ENCODE peak calls at places on chromosomes 11 and 22, in six cellular contexts. One of them, this sample, is unnamed.

GRCh38 chr11:118071416-118072030 is 5.4 kb upstream of the TMPRSS4 start:
- DNase-seq in AG09319: no peak
- DNase-seq in naive thymus-derived CD8-positive, alpha-beta T cell: no peak
- DNase-seq in posterior vena cava: no peak
- DNase-seq in AG04450: no peak
- DNase-seq in dorsolateral prefrontal cortex: no peak
- DNase-seq in this sample: no peak

GRCh38 chr11:3347127-3347526 is 31.8 kb downstream of the ZNF195 start:
- DNase-seq in AG09319: no peak
- DNase-seq in naive thymus-derived CD8-positive, alpha-beta T cell: no peak
- DNase-seq in posterior vena cava: no peak
- DNase-seq in AG04450: no peak
- DNase-seq in dorsolateral prefrontal cortex: no peak
- DNase-seq in this sample: no peak

GRCh38 chr22:24975813-24976341 is 23.4 kb downstream of the KIAA1671 start:
- DNase-seq in AG09319: no peak
- DNase-seq in naive thymus-derived CD8-positive, alpha-beta T cell: no peak
- DNase-seq in posterior vena cava: peak
- DNase-seq in AG04450: no peak
- DNase-seq in dorsolateral prefrontal cortex: no peak
- DNase-seq in this sample: no peak

GRCh38 chr11:119699227-119699626 is 29.8 kb downstream of the NECTIN1 start:
- DNase-seq in AG09319: no peak
- DNase-seq in naive thymus-derived CD8-positive, alpha-beta T cell: no peak
- DNase-seq in posterior vena cava: peak
- DNase-seq in AG04450: no peak
- DNase-seq in dorsolateral prefrontal cortex: no peak
- DNase-seq in this sample: no peak

GRCh38 chr11:121595717-121596156 is 143.0 kb upstream of the SORL1-AS1 start:
- DNase-seq in AG09319: peak
- DNase-seq in naive thymus-derived CD8-positive, alpha-beta T cell: no peak
- DNase-seq in posterior vena cava: no peak
- DNase-seq in AG04450: peak
- DNase-seq in dorsolateral prefrontal cortex: no peak
- DNase-seq in this sample: no peak

GRCh38 chr22:23055448-23056179 is 14.7 kb upstream of the GNAZ start:
- DNase-seq in AG09319: no peak
- DNase-seq in naive thymus-derived CD8-positive, alpha-beta T cell: no peak
- DNase-seq in posterior vena cava: no peak
- DNase-seq in AG04450: no peak
- DNase-seq in dorsolateral prefrontal cortex: no peak
- DNase-seq in this sample: no peak

GRCh38 chr22:45493286-45493771 is 9.4 kb upstream of the FBLN1 start:
- DNase-seq in AG09319: no peak
- DNase-seq in naive thymus-derived CD8-positive, alpha-beta T cell: no peak
- DNase-seq in posterior vena cava: peak
- DNase-seq in AG04450: no peak
- DNase-seq in dorsolateral prefrontal cortex: no peak
- DNase-seq in this sample: no peak

GRCh38 chr11:104837969-104838639 is 60.2 kb downstream of the CASP12 start:
- DNase-seq in AG09319: no peak
- DNase-seq in naive thymus-derived CD8-positive, alpha-beta T cell: no peak
- DNase-seq in posterior vena cava: no peak
- DNase-seq in AG04450: no peak
- DNase-seq in dorsolateral prefrontal cortex: no peak
- DNase-seq in this sample: no peak

This sample was measured in OCI-M1.